ENCODE peak calls at places on chromosomes 5 and 9, in eight cellular contexts. M, W, Z, F, J, I, C and Y are unnamed samples.
A peak's percentile ranks its signal among the peaks of the same experiment; 100 is the strongest.

GRCh38 chr5:10691826-10692785 is 68.9 kb downstream of the DAP start:
- DNase-seq in M (no peak), W (no peak), Z (no peak), F (no peak), J (no peak), I (no peak), C (no peak), Y (no peak)

GRCh38 chr5:93087326-93087725 is 493.7 kb downstream of the NR2F1-AS1 start:
- DNase-seq in M (no peak), W (no peak), Z (no peak), F (no peak), J (no peak), I (no peak), C (no peak), Y (no peak)

GRCh38 chr9:12798066-12798770 is 23.4 kb downstream of the LURAP1L start:
- DNase-seq in M (no peak), W (no peak), Z (no peak), F (no peak), J (no peak), I (no peak), C (no peak), Y (no peak)

GRCh38 chr5:170280090-170280493 is 17.5 kb downstream of the LCP2 start:
- DNase-seq in M (no peak), W (peak; percentile 35), Z (no peak), F (no peak), J (no peak), I (no peak), C (no peak), Y (no peak)

GRCh38 chr5:148791696-148792095 is 34.7 kb upstream of the ADRB2 start:
- DNase-seq in M (no peak), W (no peak), Z (no peak), F (no peak), J (no peak), I (no peak), C (no peak), Y (no peak)

GRCh38 chr9:19371942-19372341 is 8.1 kb downstream of the RPS6 start:
- DNase-seq in M (no peak), W (no peak), Z (no peak), F (no peak), J (no peak), I (peak; percentile 48), C (no peak), Y (no peak)

GRCh38 chr5:98839469-98840383 is 66.3 kb downstream of the RGMB start:
- DNase-seq in M (no peak), W (no peak), Z (no peak), F (no peak), J (no peak), I (peak; percentile 26), C (no peak), Y (peak; percentile 74)

GRCh38 chr9:127170652-127171051 is 48.2 kb upstream of the ANGPTL2 start:
- DNase-seq in M (no peak), W (no peak), Z (no peak), F (peak; percentile 52), J (no peak), I (no peak), C (no peak), Y (no peak)

GRCh38 chr5:158054388-158055092 is 195.6 kb upstream of the CLINT1 start:
- DNase-seq in M (no peak), W (peak; percentile 6), Z (no peak), F (no peak), J (no peak), I (no peak), C (no peak), Y (no peak)

GRCh38 chr5:146213210-146213838 is 9.9 kb downstream of the RBM27 start:
- DNase-seq in M (no peak), W (no peak), Z (no peak), F (no peak), J (no peak), I (peak; percentile 41), C (no peak), Y (no peak)

GRCh38 chr9:116155700-116156045 is 2.1 kb downstream of the PAPPA start:
- DNase-seq in M (no peak), W (no peak), Z (no peak), F (no peak), J (no peak), I (no peak), C (no peak), Y (no peak)
- H3K4me3 ChIP-seq in M (peak overlapping the region; percentile 43), W (peak overlapping the region; percentile 35), Z (peak overlapping the region; percentile 59), F (peak overlapping the region; percentile 59), J (peak overlapping the region; percentile 57), I (peak overlapping the region; percentile 87), C (peak overlapping the region; percentile 44), Y (peak overlapping the region; percentile 34)

GRCh38 chr5:34659168-34659567 is 3.0 kb downstream of the RAI14 start:
- DNase-seq in M (no peak), W (no peak), Z (no peak), F (no peak), J (no peak), I (no peak), C (no peak), Y (no peak)

GRCh38 chr5:34656001-34656699 is at the start of gene RAI14:
- DNase-seq in M (peak; percentile 73), W (peak; percentile 76), Z (peak; percentile 76), F (peak; percentile 80), J (peak; percentile 89), I (peak; percentile 81), C (no peak), Y (peak; percentile 92)

GRCh38 chr5:34656700-34657549 is 797 bp downstream of the RAI14 start:
- DNase-seq in M (peak; percentile 13), W (peak; percentile 7), Z (peak; percentile 17), F (no peak), J (peak; percentile 49), I (no peak), C (no peak), Y (no peak)

GRCh38 chr5:34657550-34657921 is 1.4 kb downstream of the RAI14 start:
- DNase-seq in M (peak; percentile 13), W (no peak), Z (no peak), F (no peak), J (no peak), I (peak; percentile 33), C (no peak), Y (no peak)

DNA sequence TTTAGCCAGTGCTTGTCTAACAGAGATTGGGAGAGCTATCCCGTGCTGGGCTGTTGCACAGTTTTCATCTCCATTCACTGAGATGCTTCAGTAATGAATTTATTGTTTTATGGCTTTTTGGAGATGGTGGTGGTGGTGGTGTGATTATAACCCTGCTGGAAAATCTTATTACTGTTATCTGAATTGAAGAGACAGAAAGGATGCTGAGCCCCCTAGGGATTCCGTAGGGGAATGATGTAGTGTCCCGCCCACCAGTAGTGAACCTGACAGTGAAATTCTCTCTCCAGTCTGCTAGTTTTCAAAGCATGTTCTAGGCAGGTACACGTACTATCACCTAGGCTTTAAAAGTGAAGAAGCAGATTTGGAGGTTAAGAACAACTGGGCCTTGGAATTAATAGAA is 1.9 kb downstream of the RAI14 start:
- DNase-seq in M (no peak), W (no peak), Z (no peak), F (no peak), J (no peak), I (peak; percentile 34), C (no peak), Y (no peak)
- H3K27ac ChIP-seq in M (no peak overlapping the region), W (no peak overlapping the region), Z (no peak overlapping the region), F (no peak overlapping the region), J (peak overlapping the region; percentile 95), I (peak overlapping the region; percentile 98), C (no peak overlapping the region), Y (no peak overlapping the region)

DNA sequence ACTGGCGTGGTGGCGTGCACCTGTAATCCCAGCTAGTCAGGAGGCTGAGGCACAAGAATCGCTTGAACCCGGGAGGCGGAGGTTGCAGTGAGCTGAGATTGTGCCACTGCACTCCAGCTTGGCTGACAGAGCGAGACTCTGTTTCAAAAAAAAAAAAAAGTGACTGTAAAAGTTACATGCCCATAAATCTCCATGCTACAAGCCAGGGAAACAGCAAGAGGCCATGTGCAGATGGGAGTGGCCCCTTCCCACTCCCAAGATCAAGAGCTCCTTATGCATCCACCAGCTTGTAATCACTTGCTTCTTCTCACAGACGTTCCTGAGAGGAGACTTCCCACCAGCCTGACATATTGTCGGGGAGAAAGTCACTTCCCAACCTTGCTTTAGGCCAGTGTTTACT is 45.6 kb upstream of the N4BP3 start:
- DNase-seq in M (no peak), W (no peak), Z (no peak), F (no peak), J (no peak), I (no peak), C (no peak), Y (no peak)
- TF ChIP-seq CTCF in M (no peak), W (no peak), Z (no peak), F (no peak), J (no peak), I (no peak), C (no peak), Y (no peak)

GRCh38 chr9:4756420-4756819 is 15.4 kb upstream of the AK3 start:
- DNase-seq in M (no peak), W (no peak), Z (no peak), F (no peak), J (no peak), I (no peak), C (no peak), Y (no peak)

GRCh38 chr9:4760122-4760521 is 19.1 kb upstream of the AK3 start:
- DNase-seq in M (no peak), W (no peak), Z (no peak), F (peak; percentile 54), J (no peak), I (no peak), C (no peak), Y (no peak)

GRCh38 chr9:4764033-4764432 is 23.0 kb upstream of the AK3 start:
- DNase-seq in M (no peak), W (no peak), Z (no peak), F (no peak), J (no peak), I (no peak), C (no peak), Y (no peak)

GRCh38 chr9:4762889-4763521 is 22.0 kb upstream of the AK3 start:
- DNase-seq in M (peak; percentile 53), W (no peak), Z (peak; percentile 18), F (peak; percentile 63), J (no peak), I (no peak), C (no peak), Y (peak; percentile 82)

GRCh38 chr9:4762108-4762888 is 21.3 kb upstream of the AK3 start:
- DNase-seq in M (peak; percentile 89), W (peak; percentile 76), Z (peak; percentile 51), F (peak; percentile 80), J (peak; percentile 71), I (peak; percentile 83), C (no peak), Y (no peak)
- H3K4me3 ChIP-seq in M (peak overlapping the region; percentile 19), W (no peak overlapping the region), Z (peak overlapping the region; percentile 41), F (no peak overlapping the region), J (peak overlapping the region; percentile 37), I (no peak overlapping the region), C (no peak overlapping the region), Y (peak overlapping the region; percentile 23)

DNA sequence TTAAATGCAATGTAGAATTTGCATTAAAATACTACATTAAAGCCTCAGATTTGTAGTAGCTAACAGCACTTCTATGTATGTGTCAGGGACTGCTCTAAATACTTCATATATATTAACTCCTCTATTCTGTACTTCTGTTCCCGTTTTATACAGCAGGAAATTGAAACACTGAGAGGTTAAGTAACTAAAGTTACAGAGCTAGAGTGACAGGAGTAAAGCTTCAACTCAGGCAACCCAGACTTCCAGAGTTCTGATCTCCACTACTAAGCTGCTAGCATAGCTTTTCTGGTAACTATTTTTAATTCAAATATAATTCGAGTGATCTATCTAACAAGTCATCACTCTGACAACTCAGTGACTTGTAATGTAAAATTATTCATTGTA is 605 bp upstream of the APC start:
- DNase-seq in M (no peak), W (no peak), Z (no peak), F (no peak), J (no peak), I (no peak), C (no peak), Y (no peak)
- H3K27ac ChIP-seq in M (peak overlapping the region; percentile 60), W (no peak overlapping the region), Z (peak overlapping the region; percentile 75), F (peak overlapping the region; percentile 83), J (peak overlapping the region; percentile 69), I (peak overlapping the region; percentile 18), C (peak overlapping the region; percentile 74), Y (peak overlapping the region; percentile 44)

GRCh38 chr9:137301086-137301947 is 754 bp downstream of the NRARP start:
- DNase-seq in M (peak; percentile 26), W (peak; percentile 60), Z (peak; percentile 53), F (no peak), J (peak; percentile 58), I (peak; percentile 85), C (no peak), Y (peak; percentile 81)
- TF ChIP-seq CTCF in M (no peak), W (no peak), Z (no peak), F (no peak), J (peak; percentile 7), I (peak; percentile 47), C (peak; percentile 25), Y (no peak)